ENCODE peak calls at places on chromosome 19, in seven cellular contexts. One of them, this sample, is unnamed.

GRCh38 chr19:52946322-52947310 is 16.1 kb downstream of the ZNF816 start:
- DNase-seq in NK-92 treated with Interleukin-12 subunit alpha and Interleukin-12 subunit beta, amount 100 ng/mL, for 24 hours: no peak
- DNase-seq in left ventricle myocardium superior: peak
- DNase-seq in upper lobe of right lung: peak
- DNase-seq in activated CD4-positive, alpha-beta memory T cell treated with anti-CD3 and anti-CD28 coated beads for 36 hours: no peak
- DNase-seq in RWPE1: no peak
- DNase-seq in mucosa of descending colon: peak
- DNase-seq in this sample: peak

GRCh38 chr19:16078759-16079707 is 2.7 kb downstream of the TPM4 start:
- DNase-seq in NK-92 treated with Interleukin-12 subunit alpha and Interleukin-12 subunit beta, amount 100 ng/mL, for 24 hours: peak
- DNase-seq in left ventricle myocardium superior: peak
- DNase-seq in upper lobe of right lung: peak
- DNase-seq in activated CD4-positive, alpha-beta memory T cell treated with anti-CD3 and anti-CD28 coated beads for 36 hours: peak
- DNase-seq in RWPE1: no peak
- DNase-seq in mucosa of descending colon: peak
- DNase-seq in this sample: peak

GRCh38 chr19:464146-464545 is 3.3 kb upstream of the SHC2 start:
- DNase-seq in NK-92 treated with Interleukin-12 subunit alpha and Interleukin-12 subunit beta, amount 100 ng/mL, for 24 hours: no peak
- DNase-seq in left ventricle myocardium superior: no peak
- DNase-seq in upper lobe of right lung: no peak
- DNase-seq in activated CD4-positive, alpha-beta memory T cell treated with anti-CD3 and anti-CD28 coated beads for 36 hours: no peak
- DNase-seq in RWPE1: no peak
- DNase-seq in mucosa of descending colon: no peak
- DNase-seq in this sample: no peak

GRCh38 chr19:19053508-19054314 is 10.1 kb upstream of the SLC25A42 start:
- DNase-seq in NK-92 treated with Interleukin-12 subunit alpha and Interleukin-12 subunit beta, amount 100 ng/mL, for 24 hours: no peak
- DNase-seq in left ventricle myocardium superior: peak
- DNase-seq in upper lobe of right lung: peak
- DNase-seq in activated CD4-positive, alpha-beta memory T cell treated with anti-CD3 and anti-CD28 coated beads for 36 hours: peak
- DNase-seq in RWPE1: no peak
- DNase-seq in mucosa of descending colon: peak
- DNase-seq in this sample: no peak

GRCh38 chr19:29378543-29379105 is 147.2 kb upstream of the VSTM2B start:
- DNase-seq in NK-92 treated with Interleukin-12 subunit alpha and Interleukin-12 subunit beta, amount 100 ng/mL, for 24 hours: no peak
- DNase-seq in left ventricle myocardium superior: no peak
- DNase-seq in upper lobe of right lung: no peak
- DNase-seq in activated CD4-positive, alpha-beta memory T cell treated with anti-CD3 and anti-CD28 coated beads for 36 hours: no peak
- DNase-seq in RWPE1: no peak
- DNase-seq in mucosa of descending colon: no peak
- DNase-seq in this sample: no peak

GRCh38 chr19:11021760-11022144 is 60.9 kb downstream of the SMARCA4 start:
- DNase-seq in NK-92 treated with Interleukin-12 subunit alpha and Interleukin-12 subunit beta, amount 100 ng/mL, for 24 hours: no peak
- DNase-seq in left ventricle myocardium superior: no peak
- DNase-seq in upper lobe of right lung: no peak
- DNase-seq in activated CD4-positive, alpha-beta memory T cell treated with anti-CD3 and anti-CD28 coated beads for 36 hours: no peak
- DNase-seq in RWPE1: no peak
- DNase-seq in mucosa of descending colon: no peak
- DNase-seq in this sample: no peak

GRCh38 chr19:58361900-58362271 is 665 bp downstream of the ZNF497 start:
- DNase-seq in NK-92 treated with Interleukin-12 subunit alpha and Interleukin-12 subunit beta, amount 100 ng/mL, for 24 hours: no peak
- DNase-seq in left ventricle myocardium superior: peak
- DNase-seq in upper lobe of right lung: peak
- DNase-seq in activated CD4-positive, alpha-beta memory T cell treated with anti-CD3 and anti-CD28 coated beads for 36 hours: peak
- DNase-seq in RWPE1: peak
- DNase-seq in mucosa of descending colon: no peak
- DNase-seq in this sample: peak

GRCh38 chr19:38849746-38850230 is at the start of gene HNRNPL:
- DNase-seq in NK-92 treated with Interleukin-12 subunit alpha and Interleukin-12 subunit beta, amount 100 ng/mL, for 24 hours: peak
- DNase-seq in left ventricle myocardium superior: peak
- DNase-seq in upper lobe of right lung: peak
- DNase-seq in activated CD4-positive, alpha-beta memory T cell treated with anti-CD3 and anti-CD28 coated beads for 36 hours: peak
- DNase-seq in RWPE1: peak
- DNase-seq in mucosa of descending colon: no peak
- DNase-seq in this sample: peak

GRCh38 chr19:17089238-17089637 is 13.7 kb downstream of the MYO9B start:
- DNase-seq in NK-92 treated with Interleukin-12 subunit alpha and Interleukin-12 subunit beta, amount 100 ng/mL, for 24 hours: no peak
- DNase-seq in left ventricle myocardium superior: no peak
- DNase-seq in upper lobe of right lung: no peak
- DNase-seq in activated CD4-positive, alpha-beta memory T cell treated with anti-CD3 and anti-CD28 coated beads for 36 hours: no peak
- DNase-seq in RWPE1: no peak
- DNase-seq in mucosa of descending colon: no peak
- DNase-seq in this sample: no peak

GRCh38 chr19:40284501-40285352 is at the start of gene AKT2:
- DNase-seq in NK-92 treated with Interleukin-12 subunit alpha and Interleukin-12 subunit beta, amount 100 ng/mL, for 24 hours: peak
- DNase-seq in left ventricle myocardium superior: no peak
- DNase-seq in upper lobe of right lung: no peak
- DNase-seq in activated CD4-positive, alpha-beta memory T cell treated with anti-CD3 and anti-CD28 coated beads for 36 hours: peak
- DNase-seq in RWPE1: no peak
- DNase-seq in mucosa of descending colon: no peak
- DNase-seq in this sample: peak

This sample was measured in kidney.